ENCODE peak calls at places on chromosomes 1 and 21, in four cellular contexts. P is left colon, Q is sigmoid colon, B is NCI-H2171 treated with DMSO at 0.1 percent for 48 hours. F is an unnamed sample.
A peak's percentile ranks its signal among the peaks of the same experiment; 100 is the strongest.

GRCh38 chr1:38241594-38242331 is 195.2 kb upstream of the POU3F1 start:
- DNase-seq in P (no peak), Q (no peak), B (no peak), F (peak; percentile 63)

GRCh38 chr1:217228689-217229088 is 402.2 kb downstream of the GPATCH2 start:
- DNase-seq in Q (no peak), B (no peak), P (no peak), F (no peak)

GRCh38 chr1:165345502-165345901 is 11.0 kb downstream of the LMX1A start:
- DNase-seq in B (no peak), P (no peak), Q (no peak), F (no peak)

GRCh38 chr1:40241372-40241771 is 6.4 kb upstream of the TMCO2 start:
- DNase-seq in Q (no peak), P (no peak), B (no peak), F (no peak)

GRCh38 chr1:9128520-9129371 is at the start of gene GPR157:
- DNase-seq in P (peak; percentile 98), B (peak; percentile 61), Q (peak; percentile 94), F (peak; percentile 43)

GRCh38 chr1:60959701-60960100 is 122.7 kb upstream of the NFIA start:
- DNase-seq in B (no peak), Q (no peak), P (no peak), F (no peak)

GRCh38 chr1:204723131-204723787 is 37.7 kb upstream of the LRRN2 start:
- DNase-seq in B (peak; percentile 61), Q (peak; percentile 57), P (peak; percentile 40), F (peak; percentile 94)

GRCh38 chr1:221439008-221439733 is 302.7 kb downstream of the DUSP10 start:
- DNase-seq in P (no peak), Q (no peak), B (no peak), F (peak; percentile 12)

GRCh38 chr1:241470361-241470760 is 49.2 kb downstream of the FH start:
- DNase-seq in P (no peak), Q (no peak), B (no peak), F (no peak)

GRCh38 chr21:44742418-44743153 is 31.2 kb upstream of the TSPEAR start:
- DNase-seq in Q (no peak), B (peak; percentile 73), P (no peak), F (peak; percentile 90)

F was measured in NCI-H69.